ENCODE peak calls at places on chromosomes 16 and 17, in four cellular contexts. One of them, this sample, is unnamed.

GRCh38 chr16:88743693-88744519 is 37.6 kb downstream of the CTU2 start:
- DNase-seq in GM23248: peak; percentile 78
- DNase-seq in AG04450: no peak
- DNase-seq in tibial nerve: peak; percentile 72
- DNase-seq in this sample: peak; percentile 48

GRCh38 chr16:24463196-24463945 is 76.0 kb upstream of the RBBP6 start:
- DNase-seq in tibial nerve: no peak
- DNase-seq in AG04450: no peak
- DNase-seq in GM23248: no peak
- DNase-seq in this sample: no peak

GRCh38 chr17:44355310-44355640 is 8.4 kb downstream of the FAM171A2 start:
- DNase-seq in tibial nerve: no peak
- DNase-seq in GM23248: no peak
- DNase-seq in AG04450: no peak
- DNase-seq in this sample: no peak

GRCh38 chr16:88681709-88682451 is 4.4 kb downstream of the SNAI3 start:
- DNase-seq in GM23248: peak; percentile 57
- DNase-seq in AG04450: no peak
- DNase-seq in tibial nerve: peak; percentile 45
- DNase-seq in this sample: peak; percentile 85

GRCh38 chr16:31223044-31223443 is 6.1 kb upstream of the PYDC1 start:
- DNase-seq in tibial nerve: no peak
- DNase-seq in GM23248: no peak
- DNase-seq in AG04450: no peak
- DNase-seq in this sample: no peak

GRCh38 chr17:61454095-61454931 is 2.1 kb downstream of the TBX4 start:
- DNase-seq in AG04450: no peak
- DNase-seq in tibial nerve: no peak
- DNase-seq in GM23248: peak; percentile 19
- DNase-seq in this sample: no peak

GRCh38 chr17:80081596-80081995 is 19.8 kb upstream of the GAA start:
- DNase-seq in tibial nerve: no peak
- DNase-seq in GM23248: no peak
- DNase-seq in AG04450: no peak
- DNase-seq in this sample: no peak

GRCh38 chr16:19842758-19843157 is 41.9 kb downstream of the GPRC5B start:
- DNase-seq in GM23248: no peak
- DNase-seq in tibial nerve: no peak
- DNase-seq in AG04450: no peak
- DNase-seq in this sample: no peak

GRCh38 chr17:60832206-60832605 is 154.6 kb downstream of the BCAS3 start:
- DNase-seq in AG04450: no peak
- DNase-seq in GM23248: no peak
- DNase-seq in tibial nerve: no peak
- DNase-seq in this sample: no peak

GRCh38 chr17:68296217-68297140 is 5.2 kb downstream of the ARSG start:
- DNase-seq in GM23248: peak; percentile 33
- DNase-seq in AG04450: no peak
- DNase-seq in tibial nerve: no peak
- DNase-seq in this sample: no peak

GRCh38 chr17:45170976-45171337 is 9.3 kb downstream of the HEXIM2 start:
- DNase-seq in GM23248: peak; percentile 96
- DNase-seq in tibial nerve: peak; percentile 68
- DNase-seq in AG04450: no peak
- DNase-seq in this sample: no peak

GRCh38 chr16:74034862-74035261 is 261.8 kb upstream of the PSMD7 start:
- DNase-seq in tibial nerve: no peak
- DNase-seq in GM23248: peak; percentile 51
- DNase-seq in AG04450: no peak
- DNase-seq in this sample: no peak

GRCh38 chr16:29700253-29700987 is 21.4 kb downstream of the QPRT start:
- DNase-seq in AG04450: peak; percentile 72
- DNase-seq in GM23248: peak; percentile 94
- DNase-seq in tibial nerve: peak; percentile 38
- DNase-seq in this sample: peak; percentile 67

GRCh38 chr16:84198401-84198800 is 7.4 kb downstream of the ADAD2 start:
- DNase-seq in GM23248: peak; percentile 68
- DNase-seq in AG04450: peak; percentile 13
- DNase-seq in tibial nerve: peak; percentile 54
- DNase-seq in this sample: no peak

GRCh38 chr16:48531011-48531962 is 78.7 kb downstream of the N4BP1 start:
- DNase-seq in AG04450: peak; percentile 4
- DNase-seq in GM23248: peak; percentile 76
- DNase-seq in tibial nerve: peak; percentile 54
- DNase-seq in this sample: no peak

GRCh38 chr16:3214904-3215600 is 19.9 kb downstream of the ZNF200 start:
- DNase-seq in tibial nerve: no peak
- DNase-seq in GM23248: no peak
- DNase-seq in AG04450: no peak
- DNase-seq in this sample: no peak

GRCh38 chr16:84610385-84610784 is 7.5 kb downstream of the COTL1 start:
- DNase-seq in tibial nerve: no peak
- DNase-seq in AG04450: no peak
- DNase-seq in GM23248: no peak
- DNase-seq in this sample: no peak

GRCh38 chr17:82239401-82239925 is 10.6 kb downstream of the SLC16A3 start:
- DNase-seq in GM23248: peak; percentile 62
- DNase-seq in tibial nerve: no peak
- DNase-seq in AG04450: no peak
- DNase-seq in this sample: no peak

GRCh38 chr17:82237083-82237745 is 8.4 kb downstream of the SLC16A3 start:
- DNase-seq in GM23248: no peak
- DNase-seq in tibial nerve: no peak
- DNase-seq in AG04450: no peak
- DNase-seq in this sample: peak; percentile 29

GRCh38 chr17:82239926-82240505 is 11.2 kb downstream of the SLC16A3 start:
- DNase-seq in AG04450: no peak
- DNase-seq in tibial nerve: no peak
- DNase-seq in GM23248: no peak
- DNase-seq in this sample: peak; percentile 22

GRCh38 chr17:82237746-82238561 is 9.1 kb downstream of the SLC16A3 start:
- DNase-seq in AG04450: no peak
- DNase-seq in tibial nerve: no peak
- DNase-seq in GM23248: peak; percentile 58
- DNase-seq in this sample: peak; percentile 26

GRCh38 chr17:82238562-82239201 is 9.8 kb downstream of the SLC16A3 start:
- DNase-seq in AG04450: no peak
- DNase-seq in tibial nerve: peak; percentile 50
- DNase-seq in GM23248: peak; percentile 92
- DNase-seq in this sample: peak; percentile 66
- H3K4me3 ChIP-seq in AG04450: no peak overlapping the region
- H3K4me3 ChIP-seq in tibial nerve: peak overlapping the region; percentile 6
- H3K4me3 ChIP-seq in GM23248: peak overlapping the region; percentile 18
- H3K4me3 ChIP-seq in this sample: no peak overlapping the region

GRCh38 chr17:74871329-74872076 is 1.3 kb downstream of the FDXR start:
- DNase-seq in GM23248: no peak
- DNase-seq in AG04450: no peak
- DNase-seq in tibial nerve: no peak
- DNase-seq in this sample: no peak
- H3K4me3 ChIP-seq in GM23248: peak overlapping the region; percentile 100
- H3K4me3 ChIP-seq in AG04450: peak overlapping the region; percentile 91
- H3K4me3 ChIP-seq in tibial nerve: no peak overlapping the region
- H3K4me3 ChIP-seq in this sample: peak overlapping the region; percentile 97

DNA sequence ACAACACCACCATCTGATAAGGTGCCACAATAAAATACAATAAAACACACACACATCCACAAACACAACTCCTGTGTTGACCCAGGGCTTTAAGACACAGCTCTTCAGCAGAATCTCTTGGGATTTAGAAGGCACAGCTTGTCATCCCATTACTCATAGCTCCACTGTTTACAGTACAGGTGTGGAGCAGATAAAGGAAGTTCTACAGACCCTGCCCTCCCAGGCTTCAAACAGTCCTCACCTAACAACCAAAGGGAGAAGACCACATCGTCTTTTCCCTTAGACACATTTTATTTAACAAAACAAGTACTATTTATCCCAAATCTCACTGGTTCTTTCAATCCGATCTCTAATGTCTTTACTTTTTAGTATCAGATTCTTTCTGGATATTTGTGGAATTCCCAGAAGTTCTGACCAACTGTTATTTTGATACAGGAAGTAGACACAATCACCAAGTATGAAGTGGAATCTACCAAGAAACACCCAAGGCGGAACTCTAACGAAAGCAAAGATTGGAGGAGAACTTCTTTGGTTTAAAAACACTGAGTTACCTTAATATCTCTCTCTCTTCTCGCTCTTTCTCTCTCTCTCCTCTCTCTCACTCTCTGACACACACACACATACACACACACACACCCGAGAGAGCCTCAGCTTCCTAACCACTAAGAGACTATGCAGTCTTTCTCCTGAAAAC is 46.1 kb downstream of the CYTH1 start:
- DNase-seq in tibial nerve: no peak
- DNase-seq in AG04450: no peak
- DNase-seq in GM23248: peak; percentile 47
- DNase-seq in this sample: no peak
- H3K4me3 ChIP-seq in tibial nerve: peak overlapping the region; percentile 58
- H3K4me3 ChIP-seq in AG04450: no peak overlapping the region
- H3K4me3 ChIP-seq in GM23248: peak overlapping the region; percentile 8
- H3K4me3 ChIP-seq in this sample: peak overlapping the region; percentile 87

GRCh38 chr17:21129023-21129681 is 2.4 kb downstream of the DHRS7B start:
- DNase-seq in tibial nerve: peak; percentile 43
- DNase-seq in AG04450: peak; percentile 26
- DNase-seq in GM23248: peak; percentile 84
- DNase-seq in this sample: no peak
- H3K4me3 ChIP-seq in tibial nerve: no peak overlapping the region
- H3K4me3 ChIP-seq in AG04450: no peak overlapping the region
- H3K4me3 ChIP-seq in GM23248: no peak overlapping the region
- H3K4me3 ChIP-seq in this sample: no peak overlapping the region

GRCh38 chr17:58323420-58324408 is 4.9 kb downstream of the TSPOAP1 start:
- DNase-seq in tibial nerve: no peak
- DNase-seq in AG04450: no peak
- DNase-seq in GM23248: no peak
- DNase-seq in this sample: no peak
- H3K4me3 ChIP-seq in tibial nerve: peak overlapping the region; percentile 52
- H3K4me3 ChIP-seq in AG04450: peak overlapping the region; percentile 52
- H3K4me3 ChIP-seq in GM23248: peak overlapping the region; percentile 55
- H3K4me3 ChIP-seq in this sample: no peak overlapping the region